ENCODE peak calls at places on chromosomes 1 and 21, in four cellular contexts. N, C, M and K are unnamed samples.

GRCh38 chr1:10210841-10211804 is 753 bp downstream of the KIF1B start:
- DNase-seq in N (peak), C (peak), M (peak), K (peak)

GRCh38 chr21:42255825-42256224 is 36.9 kb downstream of the ABCG1 start:
- DNase-seq in N (no peak), C (no peak), M (no peak), K (no peak)

GRCh38 chr1:58654322-58654721 is 45.5 kb downstream of the MYSM1 start:
- DNase-seq in N (no peak), C (no peak), M (no peak), K (no peak)

GRCh38 chr1:200506471-200506870 is 96.6 kb upstream of the ZNF281 start:
- DNase-seq in N (no peak), C (no peak), M (no peak), K (no peak)

GRCh38 chr1:48889088-48889487 is 112.4 kb upstream of the BEND5 start:
- DNase-seq in N (no peak), C (no peak), M (no peak), K (no peak)

GRCh38 chr1:201142011-201142853 is 12.0 kb downstream of the TMEM9 start:
- DNase-seq in N (no peak), C (no peak), M (no peak), K (no peak)

GRCh38 chr1:32626176-32626575 is 24.2 kb downstream of the ZBTB8OS start:
- DNase-seq in N (no peak), C (no peak), M (peak), K (no peak)

GRCh38 chr1:8447616-8448150 is 129.8 kb downstream of the SLC45A1 start:
- DNase-seq in N (no peak), C (no peak), M (no peak), K (no peak)

GRCh38 chr1:125085720-125086591 is 3901.2 kb downstream of the SRGAP2C start:
- DNase-seq in N (no peak), C (no peak), M (no peak), K (no peak)

GRCh38 chr1:119547306-119547705 is 40.3 kb downstream of the HSD3B1 start:
- DNase-seq in N (no peak), C (no peak), M (no peak), K (no peak)

GRCh38 chr1:119546641-119547040 is 39.6 kb downstream of the HSD3B1 start:
- DNase-seq in N (no peak), C (no peak), M (no peak), K (no peak)

GRCh38 chr1:119541389-119541788 is 34.4 kb downstream of the HSD3B1 start:
- DNase-seq in N (no peak), C (no peak), M (no peak), K (no peak)

GRCh38 chr1:119542492-119542946 is 35.5 kb downstream of the HSD3B1 start:
- DNase-seq in N (no peak), C (no peak), M (no peak), K (no peak)

DNA sequence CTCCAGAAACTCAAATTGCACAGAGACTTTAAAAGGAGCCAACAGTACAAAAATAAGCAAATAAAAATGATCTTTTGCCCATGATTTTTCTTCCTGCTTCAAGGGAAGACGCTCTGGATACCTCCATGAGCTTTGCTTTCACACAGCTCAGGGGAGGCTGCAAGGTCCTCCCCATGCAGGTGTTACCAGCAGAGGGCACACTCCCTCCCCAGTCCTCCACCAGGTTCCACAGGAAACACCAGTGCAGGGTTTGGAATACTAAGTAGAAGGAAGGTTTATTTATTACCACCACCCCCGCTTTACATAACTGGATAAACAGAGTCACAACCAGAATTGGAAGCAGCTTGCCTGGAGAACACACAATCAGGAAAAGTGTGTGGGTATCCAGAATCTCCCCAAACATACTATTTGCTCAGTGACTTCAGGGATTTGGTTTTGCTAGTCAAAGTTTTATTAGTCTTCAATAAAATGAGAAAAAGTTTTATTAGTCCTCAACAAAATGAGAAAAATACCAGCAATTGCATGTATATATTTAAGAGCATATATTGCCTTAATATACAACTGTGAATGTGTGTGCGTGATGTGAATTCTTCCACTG is 37.3 kb downstream of the HSD3B1 start:
- DNase-seq in N (peak), C (peak), M (no peak), K (peak)
- H3K56ac ChIP-seq in N (no peak), C (no peak), M (no peak), K (no peak)

GRCh38 chr1:112933820-112934561 is 22.0 kb downstream of the SLC16A1 start:
- DNase-seq in N (no peak), C (no peak), M (no peak), K (no peak)
- H3K56ac ChIP-seq in N (no peak), C (no peak), M (no peak), K (no peak)

GRCh38 chr1:40998668-40999067 is 19.2 kb downstream of the CTPS1 start:
- DNase-seq in N (no peak), C (no peak), M (no peak), K (no peak)
- H3K56ac ChIP-seq in N (no peak), C (no peak), M (no peak), K (no peak)

GRCh38 chr1:3397311-3397710 is 57.2 kb upstream of the ARHGEF16 start:
- DNase-seq in N (no peak), C (no peak), M (no peak), K (no peak)
- H3K56ac ChIP-seq in N (no peak), C (peak), M (no peak), K (no peak)

GRCh38 chr1:178634445-178634844 is 90.6 kb upstream of the RALGPS2 start:
- DNase-seq in N (no peak), C (peak), M (no peak), K (no peak)
- H3K56ac ChIP-seq in N (no peak), C (no peak), M (peak), K (no peak)

DNA sequence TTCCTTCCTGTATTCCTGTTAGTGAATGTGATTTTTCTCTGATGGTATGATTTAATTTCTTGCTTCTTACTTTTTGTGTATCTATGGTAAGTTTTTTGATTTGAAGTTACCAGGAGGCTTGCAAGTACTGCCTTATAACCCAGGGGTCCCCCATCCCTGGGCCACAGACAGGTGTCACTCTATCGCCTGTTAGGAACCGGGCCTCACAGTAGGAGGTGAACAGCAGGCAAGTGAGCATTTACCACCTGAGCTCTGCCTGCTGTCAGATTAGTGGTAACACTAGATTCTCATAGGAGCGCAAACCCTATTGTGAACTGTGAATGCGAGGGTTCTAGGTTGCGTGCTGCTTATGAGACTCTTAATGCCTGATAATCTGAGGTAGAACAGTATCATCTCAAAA is 143.3 kb downstream of the RPS6KC1 start:
- DNase-seq in N (no peak), C (peak), M (no peak), K (no peak)
- H3K56ac ChIP-seq in N (no peak), C (no peak), M (no peak), K (no peak)